ENCODE peak calls at places on chromosomes 4 and X, in eight cellular contexts. X is GM23338, W is K562, E is SK-N-SH, D is HL-60, Z is Panc1, Y is GM12878, F is HepG2. H is an unnamed sample.

GRCh38 chr4:67071641-67072040 is 473.7 kb downstream of the CENPC start:
- DNase-seq in F (no peak), E (no peak), D (no peak), X (no peak), W (no peak), Z (no peak), Y (no peak), H (no peak)

GRCh38 chrX:154358011-154358410 is 16.4 kb downstream of the FLNA start:
- DNase-seq in E (no peak), F (no peak), D (no peak), W (no peak), Y (no peak), Z (no peak), X (no peak), H (no peak)

GRCh38 chr4:17708992-17709759 is 72.2 kb downstream of the FAM184B start:
- DNase-seq in D (no peak), Y (no peak), W (no peak), F (no peak), E (no peak), Z (no peak), X (no peak), H (no peak)

GRCh38 chr4:183503497-183504063 is 1.3 kb upstream of the ING2 start:
- DNase-seq in W (no peak), F (no peak), X (no peak), D (no peak), Z (no peak), E (no peak), Y (peak), H (no peak)

GRCh38 chrX:38627683-38628082 is 66.3 kb downstream of the TSPAN7 start:
- DNase-seq in Z (peak), Y (no peak), W (peak), D (peak), E (peak), X (peak), F (peak), H (peak)

GRCh38 chr4:187603093-187603395 is 392.5 kb upstream of the ZFP42 start:
- DNase-seq in X (no peak), Y (no peak), Z (no peak), F (no peak), W (no peak), D (no peak), E (no peak), H (no peak)

GRCh38 chrX:101136235-101136634 is 38.2 kb downstream of the CENPI start:
- DNase-seq in Y (no peak), Z (no peak), W (no peak), E (no peak), F (no peak), D (no peak), X (no peak), H (no peak)

GRCh38 chr4:4866124-4866832 is 6.8 kb downstream of the MSX1 start:
- DNase-seq in D (no peak), F (no peak), X (peak), Y (no peak), E (peak), W (no peak), Z (no peak), H (no peak)

GRCh38 chrX:136210243-136210642 is 41.0 kb downstream of the MAP7D3 start:
- DNase-seq in Z (no peak), W (no peak), Y (no peak), D (peak), X (no peak), F (no peak), E (no peak), H (no peak)

GRCh38 chr4:182204042-182204441 is 39.2 kb upstream of the TENM3 start:
- DNase-seq in Z (no peak), F (no peak), Y (no peak), E (no peak), X (no peak), D (no peak), W (no peak), H (no peak)

GRCh38 chr4:57084360-57084759 is 25.8 kb downstream of the IGFBP7 start:
- DNase-seq in Y (no peak), W (no peak), X (no peak), F (no peak), E (no peak), Z (no peak), D (no peak), H (no peak)

GRCh38 chrX:86047174-86047991 is at the start of gene CHM:
- DNase-seq in E (peak), D (peak), F (peak), X (peak), Z (peak), W (peak), Y (peak), H (peak)

GRCh38 chr4:81472249-81473085 is 760 bp upstream of the RASGEF1B start:
- DNase-seq in Z (no peak), D (peak), F (peak), W (no peak), Y (peak), E (peak), X (peak), H (no peak)

GRCh38 chrX:21735038-21735752 is 22.7 kb downstream of the SMPX start:
- DNase-seq in Z (no peak), D (no peak), X (no peak), E (no peak), Y (no peak), F (no peak), W (no peak), H (no peak)
- TF ChIP-seq REST in Z (no peak), D (no peak), X (no peak), E (no peak), Y (no peak), F (no peak), W (no peak), H (no peak)

GRCh38 chr4:95507561-95507960 is 41.2 kb downstream of the UNC5C start:
- DNase-seq in F (no peak), E (no peak), D (no peak), W (no peak), X (no peak), Z (no peak), Y (no peak), H (no peak)
- TF ChIP-seq POLR2AphosphoS5 in F (no peak), E (no peak), D (no peak), W (no peak), X (no peak), Z (no peak), Y (no peak), H (no peak)

DNA sequence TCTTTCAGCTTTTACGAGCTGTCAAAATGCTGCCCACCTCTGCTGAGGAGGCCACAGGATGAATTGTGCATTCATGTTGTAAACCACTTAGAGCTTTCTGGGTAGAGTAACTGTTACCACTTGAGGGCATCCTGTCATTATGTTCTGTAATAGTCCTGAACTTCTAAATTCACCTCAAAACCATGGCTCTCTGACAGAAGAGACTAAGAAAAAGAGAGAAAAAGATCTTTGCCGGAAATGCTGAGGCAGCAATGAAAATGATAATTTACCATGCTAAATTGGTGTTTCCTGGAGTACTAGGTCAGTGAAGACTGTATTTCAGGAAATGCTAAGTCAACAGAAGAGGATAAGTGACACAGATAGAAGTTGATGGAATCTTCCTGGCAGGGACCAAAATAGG is 942.3 kb upstream of the SLIT2 start:
- DNase-seq in Z (no peak), E (no peak), Y (no peak), D (no peak), W (no peak), X (peak), F (no peak), H (no peak)
- TF ChIP-seq REST in Z (no peak), E (no peak), Y (no peak), D (no peak), W (no peak), X (no peak), F (no peak), H (no peak)

GRCh38 chr4:7487464-7487863 is 52.7 kb upstream of the PSAPL1 start:
- DNase-seq in X (no peak), W (no peak), D (no peak), Z (no peak), E (peak), Y (no peak), F (no peak), H (no peak)
- TF ChIP-seq POLR2AphosphoS5 in X (no peak), W (no peak), D (no peak), Z (no peak), E (no peak), Y (no peak), F (no peak), H (no peak)

DNA sequence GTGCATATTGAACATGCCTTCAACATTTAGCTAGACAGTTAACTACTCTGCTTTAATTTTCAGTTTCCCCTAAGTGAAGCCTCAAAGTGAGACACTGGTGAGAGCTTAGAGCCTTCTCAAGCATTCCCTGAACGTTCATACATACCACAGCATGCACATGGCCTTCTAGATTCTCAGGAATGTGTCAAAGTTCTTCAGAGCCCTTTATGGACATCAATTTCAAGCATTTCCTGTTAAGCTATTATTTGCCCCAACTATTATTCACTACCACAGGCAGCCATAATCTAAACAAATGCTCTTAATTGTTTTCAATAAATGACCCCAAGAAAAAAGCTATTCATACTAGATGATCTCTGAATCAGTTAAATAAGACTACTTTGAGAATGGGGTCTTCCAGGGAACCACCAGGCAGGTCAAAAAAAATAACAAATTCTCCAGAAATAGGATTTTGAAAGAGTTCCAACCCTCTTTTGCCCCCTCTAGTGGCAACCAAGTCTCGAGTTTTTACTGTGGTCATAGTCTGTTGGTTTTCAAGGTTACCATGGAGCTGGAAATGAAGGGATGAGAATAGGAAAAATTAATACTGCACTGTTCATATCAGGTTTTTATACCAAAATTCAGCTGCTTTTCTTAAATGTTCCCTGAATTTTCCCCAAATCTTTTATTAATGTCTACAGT is 235.4 kb downstream of the RAB28 start:
- DNase-seq in W (peak), Z (no peak), X (peak), E (peak), Y (no peak), F (peak), D (no peak), H (peak)
- TF ChIP-seq REST in W (no peak), Z (no peak), X (no peak), E (no peak), Y (no peak), F (no peak), D (no peak), H (no peak)